ENCODE peak calls at places on chromosomes 12 and 14, in seven cellular contexts. D is SK-N-SH, K is GM12892, T is K562, J is HepG2, O is GM12878, P is H1. Q is an unnamed sample.
A peak's percentile ranks its signal among the peaks of the same experiment; 100 is the strongest.

GRCh38 chr12:67669925-67670631 is 21.5 kb downstream of the DYRK2 start:
- DNase-seq in D (peak; percentile 37), K (no peak), T (no peak), J (no peak), O (no peak), P (no peak), Q (no peak)

GRCh38 chr12:115319641-115320040 is 635.7 kb upstream of the TBX3 start:
- DNase-seq in D (no peak), K (no peak), T (no peak), J (no peak), O (no peak), P (no peak), Q (no peak)

GRCh38 chr12:49557187-49557916 is 10.6 kb downstream of the MCRS1 start:
- DNase-seq in D (peak; percentile 33), K (no peak), T (no peak), J (no peak), O (no peak), P (no peak), Q (no peak)

GRCh38 chr12:109915171-109916040 is 15.3 kb downstream of the TCHP start:
- DNase-seq in D (no peak), K (no peak), T (no peak), J (no peak), O (no peak), P (no peak), Q (no peak)

GRCh38 chr12:49092816-49093406 is 1.7 kb downstream of the DHH start:
- DNase-seq in D (no peak), K (no peak), T (peak; percentile 18), J (no peak), O (no peak), P (no peak), Q (no peak)

GRCh38 chr12:91099836-91100235 is 11.5 kb downstream of the LUM start:
- DNase-seq in D (no peak), K (no peak), T (no peak), J (no peak), O (no peak), P (no peak), Q (no peak)

GRCh38 chr12:75798527-75798926 is 233.0 kb downstream of the PHLDA1 start:
- DNase-seq in D (no peak), K (no peak), T (no peak), J (peak; percentile 60), O (no peak), P (no peak), Q (no peak)

GRCh38 chr14:60656755-60657608 is 7.7 kb upstream of the SIX1 start:
- DNase-seq in D (peak; percentile 71), K (peak; percentile 66), T (peak; percentile 10), J (peak; percentile 58), O (peak; percentile 31), P (peak; percentile 87), Q (peak; percentile 71)

GRCh38 chr14:92692822-92693226 is 55.6 kb downstream of the LGMN start:
- DNase-seq in D (peak; percentile 61), K (no peak), T (no peak), J (no peak), O (no peak), P (no peak), Q (no peak)

GRCh38 chr12:61554268-61555008 is 705.8 kb upstream of the USP15 start:
- DNase-seq in D (no peak), K (no peak), T (no peak), J (no peak), O (no peak), P (no peak), Q (no peak)

GRCh38 chr12:93176166-93176565 is 201.6 kb upstream of the NUDT4 start:
- DNase-seq in D (no peak), K (no peak), T (no peak), J (no peak), O (no peak), P (no peak), Q (no peak)

GRCh38 chr12:28378749-28379148 is 188.5 kb downstream of the CCDC91 start:
- DNase-seq in D (no peak), K (no peak), T (no peak), J (no peak), O (no peak), P (no peak), Q (no peak)

GRCh38 chr12:15757553-15758255 is 31.5 kb downstream of the EPS8 start:
- DNase-seq in D (no peak), K (no peak), T (no peak), J (peak; percentile 15), O (no peak), P (no peak), Q (no peak)

GRCh38 chr14:72471346-72471745 is 422.6 kb downstream of the DPF3 start:
- DNase-seq in D (no peak), K (no peak), T (no peak), J (no peak), O (no peak), P (no peak), Q (no peak)

GRCh38 chr12:49868952-49869815 is 26.3 kb upstream of the BCDIN3D start:
- DNase-seq in D (peak; percentile 95), K (no peak), T (peak; percentile 96), J (peak; percentile 35), O (no peak), P (peak; percentile 35), Q (no peak)

GRCh38 chr12:30926243-30927209 is at the start of gene TSPAN11:
- DNase-seq in D (peak; percentile 89), K (peak; percentile 31), T (no peak), J (no peak), O (no peak), P (peak; percentile 79), Q (peak; percentile 40)

GRCh38 chr12:34304001-34304400 is 281.7 kb downstream of the ALG10 start:
- DNase-seq in D (no peak), K (no peak), T (no peak), J (no peak), O (no peak), P (no peak), Q (no peak)

GRCh38 chr12:68400231-68400829 is 68.2 kb upstream of the MDM1 start:
- DNase-seq in D (no peak), K (no peak), T (no peak), J (no peak), O (no peak), P (no peak), Q (no peak)

GRCh38 chr12:77974643-77975042 is 143.9 kb downstream of the NAV3 start:
- DNase-seq in D (no peak), K (no peak), T (no peak), J (no peak), O (no peak), P (no peak), Q (no peak)

GRCh38 chr12:3101309-3102022 is 24.3 kb downstream of the TSPAN9 start:
- DNase-seq in D (no peak), K (no peak), T (no peak), J (no peak), O (no peak), P (no peak), Q (no peak)

GRCh38 chr14:74459981-74460380 is 33.1 kb downstream of the NPC2 start:
- DNase-seq in D (no peak), K (no peak), T (no peak), J (no peak), O (no peak), P (no peak), Q (no peak)

GRCh38 chr14:91858536-91859275 is 8.6 kb downstream of the TC2N start:
- DNase-seq in D (no peak), K (no peak), T (peak; percentile 56), J (peak; percentile 26), O (no peak), P (no peak), Q (no peak)

GRCh38 chr12:52147367-52147972 is 44.3 kb downstream of the KRT80 start:
- DNase-seq in D (peak; percentile 58), K (no peak), T (peak; percentile 70), J (peak; percentile 67), O (no peak), P (no peak), Q (no peak)
- TF ChIP-seq TAF1 in D (peak; percentile 50), K (no peak), T (no peak), J (no peak), O (no peak), P (no peak), Q (no peak)

DNA sequence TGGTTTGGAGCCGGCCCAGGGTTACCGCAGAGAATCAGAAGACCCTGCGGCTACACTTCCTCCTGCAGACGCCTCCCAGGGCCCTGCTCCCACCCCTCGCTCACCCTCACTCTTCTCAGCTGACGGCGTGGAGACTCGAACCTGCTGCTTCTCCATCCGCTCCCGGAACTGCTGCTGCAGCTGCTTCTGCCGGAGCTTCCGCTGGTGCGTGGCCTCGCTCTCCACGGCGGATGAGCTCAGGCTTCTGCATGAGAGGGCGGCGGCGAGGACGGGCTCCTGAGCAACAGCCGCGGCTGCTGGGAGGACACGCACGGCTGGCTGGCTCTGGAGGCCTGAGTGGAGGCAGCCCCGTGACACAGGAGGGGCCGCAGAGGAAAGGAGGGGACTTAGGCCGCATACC is 33.3 kb downstream of the RAD52 start:
- DNase-seq in D (no peak), K (no peak), T (no peak), J (no peak), O (no peak), P (no peak), Q (no peak)
- TF ChIP-seq POLR2AphosphoS5 in D (no peak), K (no peak), T (no peak), J (no peak), O (no peak), P (no peak), Q (no peak)

DNA sequence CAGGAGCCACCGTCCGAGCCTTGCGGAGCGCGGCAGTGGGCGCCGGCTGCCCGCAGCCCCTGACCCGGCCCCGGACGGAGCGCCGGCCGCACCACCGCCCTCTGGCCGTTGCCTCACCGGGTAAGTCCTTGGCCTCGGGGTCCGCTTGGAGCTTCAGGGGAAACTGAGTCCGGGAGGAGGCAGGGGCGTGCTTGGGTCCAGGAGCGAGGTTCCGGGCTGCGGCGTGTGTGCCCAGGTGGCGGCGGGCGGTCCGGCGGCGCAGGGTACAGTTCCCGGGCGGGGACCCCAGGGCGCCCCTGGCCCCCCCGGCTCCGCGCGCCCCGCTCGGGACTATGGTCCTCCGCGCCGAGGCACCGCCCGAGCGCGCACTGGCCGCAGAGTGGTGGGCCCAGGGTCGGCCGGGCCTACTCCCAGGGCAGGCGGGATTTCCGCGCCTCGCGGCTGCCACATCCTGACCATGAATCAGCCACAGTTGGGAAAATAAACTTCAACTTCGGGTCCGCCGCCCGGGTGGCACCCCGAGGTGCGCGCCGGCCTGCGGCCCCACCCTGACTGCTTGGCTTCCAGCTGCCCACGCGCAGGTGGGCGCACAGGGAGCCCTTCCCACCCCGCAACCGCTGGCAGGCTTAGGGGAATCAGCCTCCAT is 325 bp downstream of the INF2 start:
- DNase-seq in D (peak; percentile 81), K (no peak), T (no peak), J (no peak), O (no peak), P (no peak), Q (no peak)
- TF ChIP-seq TAF1 in D (no peak), K (no peak), T (no peak), J (no peak), O (no peak), P (peak; percentile 15), Q (no peak)

DNA sequence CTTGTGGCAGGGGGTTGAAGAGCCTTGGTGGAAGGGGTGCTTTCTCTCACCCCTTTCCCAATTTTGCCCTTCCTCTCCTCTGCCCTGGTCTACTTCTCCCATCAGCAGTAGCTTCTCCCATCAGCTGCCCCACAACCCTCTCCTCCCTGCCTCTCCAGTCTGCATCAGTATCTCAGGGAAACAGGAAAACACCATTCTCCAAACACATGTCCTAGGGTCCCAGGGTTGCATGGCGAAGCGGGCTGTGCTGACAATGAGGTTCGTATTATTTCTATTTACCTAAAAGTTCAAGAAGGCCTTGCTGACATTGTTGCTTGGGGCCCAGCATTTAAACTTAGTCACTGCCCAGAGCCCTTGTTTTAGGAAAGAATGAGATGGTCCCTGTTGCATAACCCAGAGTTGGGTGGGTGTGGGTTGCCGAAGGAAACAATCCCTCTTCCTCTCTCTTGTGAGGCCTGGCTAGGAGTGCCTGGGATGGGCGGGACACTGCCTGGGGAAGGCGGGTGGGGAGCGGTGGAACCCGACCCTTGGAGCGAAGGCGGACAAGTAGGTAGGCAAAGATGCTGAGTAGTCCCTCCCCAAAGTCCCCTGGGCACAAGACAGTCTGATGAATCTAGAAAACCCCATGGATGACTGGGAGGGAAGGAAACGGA is 1.3 kb upstream of the IGFBP6 start:
- DNase-seq in D (no peak), K (no peak), T (no peak), J (no peak), O (no peak), P (peak; percentile 66), Q (no peak)
- TF ChIP-seq POLR2AphosphoS5 in D (no peak), K (no peak), T (no peak), J (no peak), O (no peak), P (no peak), Q (no peak)

Q was measured in GM12891.